ENCODE peak calls at places on chromosomes 13 and 19, in five cellular contexts. M, F, J, C and R are unnamed samples.
A peak's percentile ranks its signal among the peaks of the same experiment; 100 is the strongest.

GRCh38 chr13:102286326-102286725 is 115.5 kb downstream of the FGF14 start:
- DNase-seq in F (no peak), J (no peak), M (peak; percentile 53), C (no peak), R (no peak)

GRCh38 chr13:98041081-98041820 is 87.8 kb downstream of the IPO5 start:
- DNase-seq in J (no peak), F (no peak), M (no peak), C (no peak), R (no peak)

GRCh38 chr19:16326401-16327130 is 1.9 kb downstream of the KLF2 start:
- DNase-seq in M (no peak), J (no peak), F (no peak), C (peak; percentile 81), R (no peak)

GRCh38 chr19:23318143-23318542 is 67.9 kb upstream of the ZNF724 start:
- DNase-seq in C (no peak), F (no peak), M (no peak), J (no peak), R (no peak)

GRCh38 chr19:36169084-36169760 is 17.0 kb upstream of the COX7A1 start:
- DNase-seq in J (no peak), M (no peak), F (no peak), C (no peak), R (no peak)

GRCh38 chr19:3719868-3720532 is 11.8 kb downstream of the TJP3 start:
- DNase-seq in C (no peak), M (no peak), F (no peak), J (no peak), R (no peak)

GRCh38 chr13:44309771-44310767 is 63.6 kb upstream of the SERP2 start:
- DNase-seq in F (no peak), M (no peak), C (no peak), J (no peak), R (no peak)

GRCh38 chr13:25286969-25287961 is at the start of gene MTMR6:
- DNase-seq in M (peak; percentile 73), F (peak; percentile 51), J (peak; percentile 89), C (peak; percentile 99), R (peak; percentile 80)

GRCh38 chr19:10662384-10663251 is 8.5 kb downstream of the ILF3 start:
- DNase-seq in C (no peak), M (no peak), J (no peak), F (no peak), R (no peak)

GRCh38 chr13:113169277-113170272 is 11.1 kb downstream of the PROZ start:
- DNase-seq in M (peak; percentile 83), J (no peak), F (no peak), C (no peak), R (no peak)

GRCh38 chr13:80131204-80131603 is 209.7 kb downstream of the SPRY2 start:
- DNase-seq in M (no peak), F (no peak), C (no peak), J (no peak), R (no peak)

GRCh38 chr13:79910869-79911540 is 429.9 kb downstream of the SPRY2 start:
- DNase-seq in F (no peak), J (no peak), M (no peak), C (no peak), R (no peak)

GRCh38 chr13:93771229-93771628 is 544.6 kb downstream of the GPC6 start:
- DNase-seq in M (no peak), C (no peak), F (no peak), J (no peak), R (no peak)

GRCh38 chr13:93769126-93769525 is 542.5 kb downstream of the GPC6 start:
- DNase-seq in C (no peak), J (no peak), M (no peak), F (no peak), R (no peak)

GRCh38 chr13:93775027-93775426 is 548.4 kb downstream of the GPC6 start:
- DNase-seq in M (no peak), F (no peak), C (no peak), J (no peak), R (no peak)

GRCh38 chr13:93769607-93770006 is 543.0 kb downstream of the GPC6 start:
- DNase-seq in J (no peak), F (no peak), M (no peak), C (no peak), R (no peak)

GRCh38 chr13:93771782-93772181 is 545.2 kb downstream of the GPC6 start:
- DNase-seq in M (no peak), F (no peak), J (no peak), C (no peak), R (no peak)
- TF ChIP-seq SRF in M (no peak), F (no peak), J (no peak), C (no peak), R (no peak)

GRCh38 chr19:47610902-47611301 is 2.0 kb downstream of the BICRA start:
- DNase-seq in F (no peak), C (no peak), J (no peak), M (no peak), R (no peak)

GRCh38 chr19:47608074-47608907 is 643 bp upstream of the BICRA start:
- DNase-seq in F (peak; percentile 77), J (peak; percentile 98), C (peak; percentile 97), M (peak; percentile 82), R (peak; percentile 68)

GRCh38 chr19:47610546-47610894 is 1.6 kb downstream of the BICRA start:
- DNase-seq in J (no peak), C (no peak), M (no peak), F (no peak), R (no peak)

GRCh38 chr19:47608908-47609879 is at the start of gene BICRA:
- DNase-seq in M (peak; percentile 65), C (peak; percentile 88), J (peak; percentile 89), F (no peak), R (no peak)

DNA sequence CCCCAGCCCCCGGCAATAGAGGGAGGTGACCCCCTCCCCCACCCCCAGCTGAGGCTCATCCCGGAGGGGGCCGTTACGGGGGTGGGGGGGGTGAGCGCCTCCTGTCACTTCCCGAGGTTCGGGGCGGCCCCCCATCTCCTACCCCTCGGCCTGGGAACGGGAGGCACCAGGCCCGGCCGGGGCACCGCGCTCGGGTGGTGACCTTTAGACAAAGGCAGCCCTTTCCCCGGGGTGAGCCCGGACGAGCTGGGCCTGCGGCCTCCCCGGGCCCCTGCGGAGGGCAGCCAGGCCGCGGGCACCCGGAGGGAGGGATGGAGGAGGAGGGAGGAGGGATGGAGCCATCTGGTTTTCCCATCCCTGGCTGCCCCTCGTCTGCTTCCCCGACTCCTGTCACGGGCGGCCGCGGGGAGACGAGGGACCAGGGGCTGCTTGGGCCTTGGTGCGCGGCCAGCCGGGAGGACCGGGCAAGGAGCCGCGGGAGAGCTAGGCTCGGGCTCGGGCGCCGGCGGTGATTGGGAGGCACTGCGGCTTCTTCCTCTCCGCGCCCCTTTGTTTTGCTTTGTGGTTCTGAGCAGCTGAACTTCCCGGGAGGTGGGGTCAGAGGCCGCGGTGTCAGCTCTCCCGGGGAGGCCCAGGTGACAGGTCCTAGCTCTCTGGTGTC is 1.1 kb downstream of the BICRA start:
- DNase-seq in F (no peak), M (peak; percentile 41), J (peak; percentile 44), C (peak; percentile 72), R (no peak)
- TF ChIP-seq SRF in F (no peak), M (no peak), J (no peak), C (no peak), R (no peak)

DNA sequence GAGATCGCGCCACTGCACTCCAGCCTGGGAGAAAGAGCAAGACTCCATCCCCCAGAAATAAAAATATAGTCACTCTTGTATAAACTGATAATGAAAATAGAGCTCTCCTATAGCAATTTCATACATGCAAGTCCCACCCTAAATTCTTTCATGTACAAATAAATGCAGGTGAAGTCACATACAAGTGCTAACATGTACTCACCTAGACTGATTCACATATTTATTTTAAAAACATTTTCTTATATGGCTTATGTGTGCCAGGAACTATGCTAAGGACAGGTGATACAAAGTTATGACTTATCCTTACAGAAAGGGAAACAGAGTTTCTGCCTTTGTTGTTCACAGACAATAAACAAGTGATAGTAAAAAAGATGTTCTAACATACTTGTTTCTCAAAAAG is 32.0 kb downstream of the USP12 start:
- DNase-seq in F (no peak), M (no peak), J (no peak), C (no peak), R (no peak)
- TF ChIP-seq SRF in F (no peak), M (no peak), J (no peak), C (no peak), R (no peak)

GRCh38 chr13:40152145-40152544 is 496.7 kb downstream of the COG6 start:
- DNase-seq in J (peak; percentile 6), M (no peak), C (no peak), F (peak; percentile 54), R (no peak)
- TF ChIP-seq SRF in J (no peak), M (no peak), C (no peak), F (no peak), R (no peak)

GRCh38 chr13:31504918-31505317 is 234.4 kb upstream of the RXFP2 start:
- DNase-seq in F (no peak), C (no peak), M (no peak), J (no peak), R (no peak)

GRCh38 chr13:31499274-31499673 is 240.1 kb upstream of the RXFP2 start:
- DNase-seq in C (no peak), M (no peak), J (no peak), F (no peak), R (no peak)

DNA sequence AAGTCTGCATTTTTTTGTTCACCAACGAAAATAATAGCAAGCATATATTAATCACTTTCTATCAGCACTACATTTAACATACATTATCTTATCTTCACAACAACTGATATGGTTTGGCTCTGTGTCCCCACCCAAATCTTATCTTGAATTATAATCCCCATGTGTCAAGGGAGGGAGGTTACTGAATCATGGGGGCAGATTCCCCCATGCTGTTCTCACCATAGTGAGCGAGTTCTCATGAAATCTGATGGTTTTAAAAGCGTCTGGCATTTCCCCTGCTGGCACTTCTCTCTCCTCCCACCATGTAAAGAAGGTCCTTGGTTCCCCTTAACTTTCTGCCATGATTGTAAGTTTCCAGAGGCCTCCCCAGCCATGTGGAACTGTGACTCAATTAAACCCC is 235.7 kb upstream of the RXFP2 start:
- DNase-seq in F (no peak), C (no peak), M (no peak), J (no peak), R (no peak)
- TF ChIP-seq SRF in F (no peak), C (no peak), M (no peak), J (no peak), R (no peak)

DNA sequence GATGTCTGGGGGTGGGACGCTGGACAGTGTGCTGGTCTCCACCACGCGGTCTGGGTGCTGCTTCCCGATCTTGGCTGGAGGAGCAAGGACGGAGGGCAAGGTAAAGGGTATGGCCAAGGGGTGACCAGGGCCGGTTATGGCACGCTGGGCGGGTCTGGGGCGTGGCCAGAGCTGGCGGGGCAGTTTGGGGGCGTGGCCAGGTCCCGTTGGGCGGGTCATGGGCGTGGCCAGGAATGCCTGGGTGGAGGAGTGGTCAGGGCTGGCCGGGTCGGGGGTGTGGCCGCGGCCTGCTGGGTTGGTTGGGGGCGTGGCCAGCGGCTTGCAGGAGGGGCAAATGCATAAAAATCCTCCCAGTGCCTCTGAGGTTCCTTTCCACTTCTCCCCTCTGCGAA is 19.2 kb downstream of the GPX4 start:
- DNase-seq in F (peak; percentile 55), M (peak; percentile 29), C (peak; percentile 100), J (peak; percentile 99), R (no peak)
- TF ChIP-seq SRF in F (no peak), M (no peak), C (no peak), J (no peak), R (no peak)

GRCh38 chr19:38395381-38396127 is 7.1 kb downstream of the SPRED3 start:
- DNase-seq in J (no peak), M (no peak), C (no peak), F (no peak), R (no peak)
- TF ChIP-seq SRF in J (no peak), M (no peak), C (no peak), F (no peak), R (no peak)

GRCh38 chr19:41919948-41920712 is 8.1 kb downstream of the ERFL start:
- DNase-seq in M (no peak), J (no peak), F (no peak), C (no peak), R (no peak)
- TF ChIP-seq SRF in M (no peak), J (no peak), F (no peak), C (no peak), R (no peak)